ENCODE peak calls at places on chromosomes 3 and 15, in seven cellular contexts. S, O, T, L, Y, R and E are unnamed samples.

GRCh38 chr3:75048650-75049049 is 434.2 kb upstream of the CNTN3 start:
- DNase-seq in O (peak; percentile 2), S (no peak), L (no peak), T (no peak), Y (no peak), R (no peak), E (no peak)

GRCh38 chr15:75061272-75061671 is 37.9 kb downstream of the PPCDC start:
- DNase-seq in O (peak; percentile 35), R (peak; percentile 72), Y (no peak), L (no peak), T (no peak), S (no peak), E (no peak)

GRCh38 chr15:59688383-59688887 is 685 bp downstream of the BNIP2 start:
- DNase-seq in L (peak; percentile 88), T (no peak), S (no peak), O (peak; percentile 78), Y (no peak), R (peak; percentile 71), E (no peak)

GRCh38 chr15:70964058-70964457 is 71.4 kb downstream of the LRRC49 start:
- DNase-seq in O (peak; percentile 62), Y (no peak), S (no peak), L (no peak), T (no peak), R (no peak), E (no peak)

GRCh38 chr15:59434481-59434880 is 3.5 kb upstream of the FAM81A start:
- DNase-seq in O (no peak), R (no peak), T (no peak), Y (no peak), L (no peak), S (no peak), E (no peak)

GRCh38 chr3:108512671-108513070 is 2.3 kb upstream of the MYH15 start:
- DNase-seq in O (no peak), L (no peak), Y (no peak), T (no peak), S (no peak), R (no peak), E (no peak)

GRCh38 chr3:195154111-195154791 is 116.7 kb downstream of the XXYLT1 start:
- DNase-seq in O (peak; percentile 78), T (no peak), L (peak; percentile 76), Y (no peak), S (no peak), R (peak; percentile 54), E (no peak)

GRCh38 chr3:48125026-48125704 is 63.1 kb downstream of the CDC25A start:
- DNase-seq in S (no peak), L (peak; percentile 41), O (no peak), Y (no peak), R (peak; percentile 54), T (no peak), E (no peak)

GRCh38 chr3:182979103-182979697 is 1.1 kb downstream of the DCUN1D1 start:
- DNase-seq in R (no peak), T (no peak), O (no peak), L (no peak), Y (no peak), S (no peak), E (no peak)

GRCh38 chr3:124282751-124283643 is 291.1 kb upstream of the ROPN1 start:
- DNase-seq in T (no peak), R (peak; percentile 46), S (no peak), O (no peak), Y (no peak), L (peak; percentile 28), E (no peak)

DNA sequence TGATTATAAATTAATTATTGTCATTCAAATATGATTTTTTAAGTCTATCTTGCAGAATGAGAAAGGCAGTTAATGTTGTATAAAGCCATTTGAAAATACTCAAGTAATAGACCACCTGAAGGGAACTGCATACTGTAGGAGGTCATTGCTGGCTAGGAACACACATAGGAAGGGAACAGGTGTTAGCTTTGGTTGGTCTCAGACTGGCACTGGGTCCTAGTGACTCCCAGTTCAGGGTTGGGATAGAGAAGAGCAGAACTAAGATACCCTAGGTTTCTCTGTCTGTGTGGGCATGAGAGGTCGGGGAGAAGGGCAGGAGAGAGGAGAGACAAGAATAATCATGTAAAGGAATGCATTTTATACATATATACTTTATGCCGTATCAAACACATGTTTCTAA is 559.0 kb upstream of the GOLIM4 start:
- DNase-seq in Y (no peak), L (no peak), O (no peak), T (no peak), S (no peak), R (no peak), E (no peak)
- TF ChIP-seq CTCF in Y (no peak), L (no peak), O (no peak), T (no peak), S (no peak), R (no peak), E (no peak)

GRCh38 chr3:38158472-38158871 is 6.9 kb upstream of the OXSR1 start:
- DNase-seq in Y (no peak), O (no peak), L (no peak), R (no peak), T (no peak), S (no peak), E (no peak)

GRCh38 chr3:38165722-38166387 is 518 bp downstream of the OXSR1 start:
- DNase-seq in T (no peak), L (no peak), Y (peak; percentile 82), S (no peak), R (peak; percentile 31), O (no peak), E (no peak)

GRCh38 chr3:38164966-38165721 is at the start of gene OXSR1:
- DNase-seq in R (peak; percentile 100), T (peak; percentile 100), Y (peak; percentile 100), O (peak; percentile 100), L (peak; percentile 100), S (peak; percentile 91), E (peak; percentile 100)

GRCh38 chr3:38164136-38164965 is 986 bp upstream of the OXSR1 start:
- DNase-seq in T (no peak), Y (peak; percentile 62), L (no peak), O (no peak), R (no peak), S (no peak), E (no peak)

DNA sequence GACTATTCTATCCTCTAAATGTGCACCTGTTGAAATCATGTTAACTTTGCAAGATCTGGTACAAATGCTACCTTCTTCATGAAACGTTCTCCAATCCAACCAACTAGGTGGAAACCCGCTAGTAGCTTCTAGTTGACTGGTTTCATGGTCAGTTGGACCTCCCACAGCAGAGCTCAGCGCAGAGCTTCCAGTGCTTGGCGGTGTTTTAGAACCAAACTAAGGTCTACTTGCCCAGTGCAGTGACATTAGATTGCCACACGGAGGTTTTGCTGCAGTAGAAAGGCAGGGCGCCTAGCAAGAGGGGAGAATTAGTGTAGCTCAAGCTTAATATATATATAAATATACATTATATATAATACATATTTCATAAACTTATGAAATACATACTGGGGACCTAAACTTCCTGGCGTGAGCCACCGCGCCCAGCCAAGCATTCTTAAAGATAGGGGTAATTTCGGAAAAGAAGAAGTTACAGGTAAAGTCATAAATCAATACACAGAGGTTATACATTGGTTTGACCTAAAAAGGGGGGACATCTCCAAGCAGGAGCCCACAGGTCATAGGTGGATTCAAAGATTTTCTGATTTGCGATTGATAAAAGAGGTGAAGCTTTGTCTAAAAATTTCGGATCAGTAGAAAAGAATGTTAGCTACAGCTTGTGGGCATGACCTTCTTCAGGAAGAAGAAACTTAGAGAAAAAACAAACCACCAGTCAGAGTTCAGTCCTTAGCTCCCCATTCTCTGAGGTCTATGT is 2.0 kb upstream of the OXSR1 start:
- DNase-seq in O (no peak), T (no peak), R (no peak), Y (no peak), S (no peak), L (no peak), E (no peak)
- TF ChIP-seq CTCF in O (no peak), T (peak; percentile 12), R (no peak), Y (no peak), S (no peak), L (peak; percentile 5), E (peak; percentile 23)

GRCh38 chr3:196292281-196292923 is 4.9 kb upstream of the PCYT1A start:
- DNase-seq in Y (no peak), R (no peak), L (no peak), T (no peak), S (no peak), O (no peak), E (no peak)
- TF ChIP-seq CTCF in Y (no peak), R (no peak), L (no peak), T (peak; percentile 16), S (no peak), O (no peak), E (no peak)

GRCh38 chr3:57826286-57826951 is 70.3 kb downstream of the SLMAP start:
- DNase-seq in Y (no peak), R (no peak), L (peak; percentile 26), T (no peak), O (peak; percentile 46), S (no peak), E (no peak)
- TF ChIP-seq CTCF in Y (peak; percentile 30), R (no peak), L (peak; percentile 26), T (peak; percentile 10), O (no peak), S (no peak), E (peak; percentile 3)

GRCh38 chr15:90320062-90320884 is 31.8 kb upstream of the ZNF774 start:
- DNase-seq in Y (peak; percentile 78), O (peak; percentile 87), S (peak; percentile 78), T (peak; percentile 61), L (peak; percentile 95), R (peak; percentile 92), E (peak; percentile 74)

GRCh38 chr15:90318591-90318990 is 33.5 kb upstream of the ZNF774 start:
- DNase-seq in R (no peak), T (no peak), S (no peak), O (no peak), L (no peak), Y (no peak), E (no peak)

GRCh38 chr15:90322531-90322930 is 29.6 kb upstream of the ZNF774 start:
- DNase-seq in S (no peak), R (no peak), Y (no peak), L (no peak), T (no peak), O (no peak), E (no peak)

GRCh38 chr15:90316139-90316538 is 35.9 kb upstream of the ZNF774 start:
- DNase-seq in T (no peak), S (no peak), O (no peak), L (no peak), R (no peak), Y (no peak), E (no peak)

DNA sequence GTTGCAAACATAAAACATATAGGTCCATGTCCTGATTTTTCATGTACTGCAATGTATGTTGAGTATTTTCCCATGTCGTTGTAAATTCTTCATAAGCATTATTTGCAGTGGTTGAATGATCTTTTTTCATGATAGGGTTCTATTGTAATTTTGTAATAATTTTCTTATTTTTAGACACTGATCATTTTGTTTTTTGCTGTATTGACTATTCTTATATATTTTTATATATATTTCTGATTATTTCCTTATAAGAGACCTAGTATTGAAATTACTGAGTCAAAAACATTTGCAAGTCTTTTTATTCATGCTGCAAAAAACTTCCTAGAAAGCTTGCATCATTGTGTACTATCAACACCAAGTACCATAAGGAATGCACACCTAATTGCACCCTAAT is 31.2 kb upstream of the ZNF774 start:
- DNase-seq in O (no peak), L (no peak), R (no peak), T (no peak), Y (no peak), S (no peak), E (no peak)
- TF ChIP-seq CTCF in O (no peak), L (no peak), R (no peak), T (no peak), Y (no peak), S (no peak), E (no peak)